ENCODE peak calls at places on chromosome 10, in eight cellular contexts. Q is left ventricle myocardium inferior, J is astrocyte, U is thoracic aorta, V is tibial nerve, F is ovary, W is colonic mucosa, T is body of pancreas. H is an unnamed sample. For H3K27me3 and H3K4me1, the result is how much of the 10 kb centered on the place peaks cover.

GRCh38 chr10:121536271-121536918 is 61.8 kb downstream of the FGFR2 start:
- DNase-seq in Q (no peak), J (peak), U (no peak), V (no peak), F (no peak), W (peak), T (no peak), H (no peak)

GRCh38 chr10:28248092-28248491 is 54.8 kb downstream of the MPP7 start:
- DNase-seq in Q (no peak), J (peak), U (no peak), V (no peak), F (no peak), W (no peak), T (no peak), H (no peak)

GRCh38 chr10:10198388-10198787 is 819.3 kb upstream of the CELF2 start:
- DNase-seq in Q (no peak), J (no peak), U (no peak), V (no peak), F (no peak), W (no peak), T (no peak), H (no peak)

GRCh38 chr10:16996530-16996964 is 133.1 kb downstream of the CUBN start:
- DNase-seq in Q (no peak), J (peak), U (no peak), V (no peak), F (no peak), W (no peak), T (no peak), H (no peak)

GRCh38 chr10:24039331-24039730 is 169.6 kb upstream of the KIAA1217 start:
- DNase-seq in Q (no peak), J (no peak), U (no peak), V (no peak), F (no peak), W (no peak), T (no peak), H (no peak)

GRCh38 chr10:86545097-86545496 is 23.5 kb upstream of the WAPL start:
- DNase-seq in Q (no peak), J (no peak), U (no peak), V (no peak), F (no peak), W (no peak), T (no peak), H (no peak)

GRCh38 chr10:13917791-13918190 is 331.0 kb downstream of the PRPF18 start:
- DNase-seq in Q (no peak), J (no peak), U (no peak), V (no peak), F (no peak), W (no peak), T (no peak), H (no peak)

GRCh38 chr10:102400598-102401321 is 5.3 kb downstream of the NFKB2 start:
- DNase-seq in Q (no peak), J (no peak), U (no peak), V (no peak), F (peak), W (no peak), T (no peak), H (no peak)

GRCh38 chr10:119468542-119469324 is 73.8 kb downstream of the RGS10 start:
- DNase-seq in Q (no peak), J (no peak), U (no peak), V (no peak), F (no peak), W (no peak), T (no peak), H (no peak)

GRCh38 chr10:68297264-68297663 is 34.6 kb upstream of the HNRNPH3 start:
- DNase-seq in Q (no peak), J (no peak), U (no peak), V (no peak), F (no peak), W (no peak), T (no peak), H (no peak)

GRCh38 chr10:12448729-12449391 is 99.5 kb downstream of the CAMK1D start:
- DNase-seq in Q (no peak), J (peak), U (no peak), V (peak), F (peak), W (no peak), T (no peak), H (no peak)

GRCh38 chr10:48792687-48793096 is 108.0 kb downstream of the WDFY4 start:
- DNase-seq in Q (no peak), J (peak), U (no peak), V (no peak), F (no peak), W (no peak), T (no peak), H (no peak)

GRCh38 chr10:110530131-110530831 is 32.6 kb downstream of the DUSP5 start:
- DNase-seq in Q (peak), J (peak), U (no peak), V (peak), F (peak), W (peak), T (peak), H (no peak)

GRCh38 chr10:34310234-34310633 is 504.9 kb downstream of the PARD3 start:
- DNase-seq in Q (no peak), J (no peak), U (no peak), V (no peak), F (no peak), W (no peak), T (no peak), H (no peak)

GRCh38 chr10:131553121-131553520 is 241.6 kb upstream of the TCERG1L start:
- DNase-seq in Q (no peak), J (no peak), U (no peak), V (no peak), F (no peak), W (no peak), T (no peak), H (no peak)

GRCh38 chr10:131554821-131555220 is 243.3 kb upstream of the TCERG1L start:
- DNase-seq in Q (no peak), J (no peak), U (no peak), V (no peak), F (no peak), W (no peak), T (no peak), H (no peak)

GRCh38 chr10:131555406-131555805 is 243.9 kb upstream of the TCERG1L start:
- DNase-seq in Q (no peak), J (no peak), U (no peak), V (no peak), F (no peak), W (no peak), T (no peak), H (no peak)

GRCh38 chr10:131556061-131556896 is 244.8 kb upstream of the TCERG1L start:
- DNase-seq in Q (no peak), J (no peak), U (no peak), V (no peak), F (no peak), W (no peak), T (no peak), H (no peak)

GRCh38 chr10:131553581-131553980 is 242.1 kb upstream of the TCERG1L start:
- DNase-seq in Q (no peak), J (no peak), U (no peak), V (no peak), F (no peak), W (no peak), T (no peak), H (no peak)
- H3K4me3 ChIP-seq in Q (no peak), J (no peak), U (no peak), V (no peak), F (no peak), W (no peak), T (no peak), H (no peak)

GRCh38 chr10:56269181-56269580 is 91.9 kb downstream of the ZWINT start:
- DNase-seq in Q (no peak), J (no peak), U (no peak), V (no peak), F (no peak), W (no peak), T (no peak), H (no peak)

DNA sequence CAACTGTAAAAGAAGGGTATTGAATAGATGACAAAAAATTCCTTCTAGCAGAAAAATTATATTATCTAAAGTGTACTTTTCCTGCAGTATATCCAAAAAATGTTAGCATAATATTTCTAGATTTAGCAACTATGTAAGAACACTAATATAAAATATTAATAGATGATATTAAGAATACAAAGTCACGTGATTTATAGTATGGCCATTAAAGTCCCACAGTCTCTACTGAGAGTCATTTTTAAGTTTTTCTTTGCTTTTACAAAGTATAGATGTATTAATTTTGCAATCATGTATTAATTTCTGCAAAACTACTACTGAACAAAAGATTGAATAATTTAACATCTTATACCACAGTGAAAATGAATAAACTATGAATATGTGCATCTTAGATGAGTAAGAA is 94.9 kb downstream of the ZWINT start:
- DNase-seq in Q (no peak), J (no peak), U (no peak), V (no peak), F (no peak), W (no peak), T (no peak), H (no peak)
- H3K27me3 ChIP-seq in Q (under half), J (under half), U (under half), V (under half), F (under half), W (under half), T (under half), H (under half)

DNA sequence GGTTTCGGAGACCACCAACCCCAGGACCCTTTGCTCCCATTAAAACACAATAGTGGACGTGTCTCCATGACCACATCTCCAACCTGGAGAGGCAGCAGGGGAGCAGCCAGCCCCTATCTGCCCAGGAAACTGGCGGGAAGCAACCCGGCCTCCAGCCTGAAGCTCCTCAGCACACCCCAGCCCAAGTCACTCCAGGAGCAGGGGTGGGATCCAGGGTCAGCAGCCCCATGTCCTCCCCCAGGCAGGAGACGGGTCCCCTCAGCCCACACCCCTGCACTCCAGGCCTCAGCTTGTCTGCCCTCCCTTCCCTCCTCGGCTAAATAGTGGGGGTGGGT is 601 bp downstream of the ADAM8 start:
- DNase-seq in Q (no peak), J (no peak), U (no peak), V (no peak), F (no peak), W (no peak), T (no peak), H (no peak)
- H3K4me1 ChIP-seq in Q (under half), J (under half), U (under half), V (under half), F (under half), W (under half), T (under half), H (under half)

DNA sequence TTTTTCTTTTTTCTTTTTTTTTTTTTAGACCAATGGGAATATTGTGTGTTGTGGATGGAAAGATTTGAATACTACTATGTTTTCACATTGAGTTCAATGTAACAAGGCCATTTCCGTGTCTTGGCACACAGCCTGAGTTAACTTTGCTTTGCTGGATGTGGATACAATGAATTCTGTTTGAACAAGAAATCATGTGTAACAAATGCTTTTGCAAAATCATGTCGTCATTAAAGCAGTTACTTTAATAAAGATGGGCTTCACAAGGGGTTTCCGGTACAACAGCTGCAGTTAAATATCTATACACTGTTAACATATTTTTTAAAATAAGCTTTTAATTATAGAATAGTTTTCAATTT is 13.5 kb upstream of the ENTPD1 start:
- DNase-seq in Q (no peak), J (peak), U (no peak), V (peak), F (no peak), W (peak), T (peak), H (no peak)
- H3K4me3 ChIP-seq in Q (peak), J (no peak), U (peak), V (no peak), F (no peak), W (no peak), T (no peak), H (no peak)

GRCh38 chr10:15896654-15897053 is 36.3 kb upstream of the MINDY3 start:
- DNase-seq in Q (no peak), J (no peak), U (no peak), V (no peak), F (no peak), W (no peak), T (no peak), H (no peak)

GRCh38 chr10:15897282-15897681 is 37.0 kb upstream of the MINDY3 start:
- DNase-seq in Q (no peak), J (peak), U (no peak), V (no peak), F (no peak), W (no peak), T (no peak), H (no peak)

GRCh38 chr10:15898046-15898445 is 37.7 kb upstream of the MINDY3 start:
- DNase-seq in Q (no peak), J (no peak), U (no peak), V (no peak), F (no peak), W (no peak), T (no peak), H (no peak)

GRCh38 chr10:15901889-15902288 is 41.6 kb upstream of the MINDY3 start:
- DNase-seq in Q (no peak), J (no peak), U (no peak), V (no peak), F (no peak), W (no peak), T (no peak), H (no peak)
- H3K27me3 ChIP-seq in Q (under half), J (under half), U (under half), V (under half), F (under half), W (under half), T (under half), H (under half)

GRCh38 chr10:118412132-118412531 is 70.0 kb upstream of the FAM204A start:
- DNase-seq in Q (no peak), J (no peak), U (no peak), V (no peak), F (no peak), W (no peak), T (no peak), H (no peak)
- H3K4me1 ChIP-seq in Q (under half), J (under half), U (under half), V (under half), F (under half), W (under half), T (under half), H (under half)

GRCh38 chr10:59575269-59575668 is 134.4 kb downstream of the SLC16A9 start:
- DNase-seq in Q (no peak), J (no peak), U (no peak), V (no peak), F (no peak), W (no peak), T (no peak), H (no peak)
- H3K4me3 ChIP-seq in Q (no peak), J (no peak), U (no peak), V (no peak), F (no peak), W (no peak), T (no peak), H (no peak)